ENCODE peak calls at places on chromosomes 4 and X, in four cellular contexts. One of them, this sample, is unnamed.

GRCh38 chr4:146095091-146095690 is 80.3 kb upstream of the LSM6 start:
- DNase-seq in OCI-M1: peak; percentile 75
- DNase-seq in CD8-positive, alpha-beta T cell: no peak
- DNase-seq in suprapubic skin: no peak
- DNase-seq in this sample: peak; percentile 28

GRCh38 chrX:110992611-110993010 is 103.4 kb upstream of the PAK3 start:
- DNase-seq in OCI-M1: peak; percentile 16
- DNase-seq in CD8-positive, alpha-beta T cell: peak; percentile 10
- DNase-seq in suprapubic skin: no peak
- DNase-seq in this sample: peak; percentile 13

GRCh38 chrX:40394302-40394701 is 186.5 kb upstream of the ATP6AP2 start:
- DNase-seq in suprapubic skin: no peak
- DNase-seq in OCI-M1: no peak
- DNase-seq in CD8-positive, alpha-beta T cell: no peak
- DNase-seq in this sample: no peak

GRCh38 chr4:183556947-183557346 is 52.1 kb downstream of the ING2 start:
- DNase-seq in OCI-M1: no peak
- DNase-seq in CD8-positive, alpha-beta T cell: no peak
- DNase-seq in suprapubic skin: no peak
- DNase-seq in this sample: no peak

GRCh38 chrX:102029026-102029425 is 96.5 kb upstream of the TCEAL2 start:
- DNase-seq in OCI-M1: no peak
- DNase-seq in suprapubic skin: no peak
- DNase-seq in CD8-positive, alpha-beta T cell: no peak
- DNase-seq in this sample: no peak

GRCh38 chr4:66475596-66475995 is 805.3 kb upstream of the EPHA5 start:
- DNase-seq in OCI-M1: peak; percentile 82
- DNase-seq in suprapubic skin: no peak
- DNase-seq in CD8-positive, alpha-beta T cell: no peak
- DNase-seq in this sample: no peak

GRCh38 chr4:108081251-108081650 is 87.5 kb downstream of the LEF1 start:
- DNase-seq in OCI-M1: no peak
- DNase-seq in suprapubic skin: no peak
- DNase-seq in CD8-positive, alpha-beta T cell: peak; percentile 25
- DNase-seq in this sample: no peak

GRCh38 chr4:150906987-150907633 is 108.0 kb downstream of the LRBA start:
- DNase-seq in CD8-positive, alpha-beta T cell: no peak
- DNase-seq in OCI-M1: peak; percentile 88
- DNase-seq in suprapubic skin: no peak
- DNase-seq in this sample: no peak

GRCh38 chrX:113935516-113935915 is 648.4 kb upstream of the HTR2C start:
- DNase-seq in OCI-M1: no peak
- DNase-seq in CD8-positive, alpha-beta T cell: no peak
- DNase-seq in suprapubic skin: no peak
- DNase-seq in this sample: no peak